ENCODE peak calls at places on chromosomes 16 and 17, in seven cellular contexts. One of them, this sample, is unnamed.

GRCh38 chr17:45129940-45130639 is 2.2 kb downstream of the PLCD3 start:
- DNase-seq in lung: no peak
- DNase-seq in lower leg skin: no peak
- DNase-seq in astrocyte of the cerebellum: no peak
- DNase-seq in cardiac fibroblast: no peak
- DNase-seq in CD4-positive, CD25-positive, alpha-beta regulatory T cell: no peak
- DNase-seq in CD8-positive, alpha-beta T cell: no peak
- DNase-seq in this sample: no peak

GRCh38 chr16:58082381-58082780 is 46.8 kb downstream of the CFAP20 start:
- DNase-seq in cardiac fibroblast: no peak
- DNase-seq in lung: no peak
- DNase-seq in CD8-positive, alpha-beta T cell: no peak
- DNase-seq in lower leg skin: no peak
- DNase-seq in CD4-positive, CD25-positive, alpha-beta regulatory T cell: no peak
- DNase-seq in astrocyte of the cerebellum: no peak
- DNase-seq in this sample: no peak

GRCh38 chr17:76200354-76200753 is 39.9 kb downstream of the RNF157 start:
- DNase-seq in CD4-positive, CD25-positive, alpha-beta regulatory T cell: no peak
- DNase-seq in cardiac fibroblast: peak; percentile 18
- DNase-seq in lower leg skin: no peak
- DNase-seq in lung: no peak
- DNase-seq in astrocyte of the cerebellum: no peak
- DNase-seq in CD8-positive, alpha-beta T cell: no peak
- DNase-seq in this sample: no peak

GRCh38 chr17:58381124-58381838 is 29.3 kb upstream of the SUPT4H1 start:
- DNase-seq in cardiac fibroblast: no peak
- DNase-seq in astrocyte of the cerebellum: peak; percentile 27
- DNase-seq in CD4-positive, CD25-positive, alpha-beta regulatory T cell: no peak
- DNase-seq in lower leg skin: no peak
- DNase-seq in CD8-positive, alpha-beta T cell: no peak
- DNase-seq in lung: no peak
- DNase-seq in this sample: no peak

GRCh38 chr16:6131526-6132050 is 1034.0 kb upstream of the EEF2KMT start:
- DNase-seq in lung: no peak
- DNase-seq in cardiac fibroblast: no peak
- DNase-seq in CD8-positive, alpha-beta T cell: no peak
- DNase-seq in lower leg skin: no peak
- DNase-seq in astrocyte of the cerebellum: no peak
- DNase-seq in CD4-positive, CD25-positive, alpha-beta regulatory T cell: no peak
- DNase-seq in this sample: no peak

GRCh38 chr16:28086496-28087139 is 23.1 kb upstream of the GSG1L start:
- DNase-seq in lung: no peak
- DNase-seq in lower leg skin: no peak
- DNase-seq in cardiac fibroblast: no peak
- DNase-seq in CD4-positive, CD25-positive, alpha-beta regulatory T cell: no peak
- DNase-seq in astrocyte of the cerebellum: no peak
- DNase-seq in CD8-positive, alpha-beta T cell: no peak
- DNase-seq in this sample: no peak

GRCh38 chr16:88570691-88571092 is 489 bp downstream of the ZC3H18 start:
- DNase-seq in astrocyte of the cerebellum: no peak
- DNase-seq in cardiac fibroblast: peak; percentile 18
- DNase-seq in lung: no peak
- DNase-seq in lower leg skin: no peak
- DNase-seq in CD4-positive, CD25-positive, alpha-beta regulatory T cell: peak; percentile 71
- DNase-seq in CD8-positive, alpha-beta T cell: peak; percentile 38
- DNase-seq in this sample: no peak

GRCh38 chr16:9610727-9611126 is 519.3 kb downstream of the HAPSTR1 start:
- DNase-seq in cardiac fibroblast: no peak
- DNase-seq in astrocyte of the cerebellum: no peak
- DNase-seq in CD8-positive, alpha-beta T cell: no peak
- DNase-seq in lung: no peak
- DNase-seq in lower leg skin: no peak
- DNase-seq in CD4-positive, CD25-positive, alpha-beta regulatory T cell: no peak
- DNase-seq in this sample: no peak

GRCh38 chr16:1613240-1613639 is 1.1 kb downstream of the CRAMP1 start:
- DNase-seq in lung: no peak
- DNase-seq in CD4-positive, CD25-positive, alpha-beta regulatory T cell: peak; percentile 29
- DNase-seq in CD8-positive, alpha-beta T cell: no peak
- DNase-seq in astrocyte of the cerebellum: no peak
- DNase-seq in cardiac fibroblast: peak; percentile 7
- DNase-seq in lower leg skin: no peak
- DNase-seq in this sample: no peak

GRCh38 chr16:2019500-2019899 is at the start of gene NPW:
- DNase-seq in cardiac fibroblast: no peak
- DNase-seq in CD8-positive, alpha-beta T cell: peak; percentile 30
- DNase-seq in CD4-positive, CD25-positive, alpha-beta regulatory T cell: no peak
- DNase-seq in lung: no peak
- DNase-seq in astrocyte of the cerebellum: no peak
- DNase-seq in lower leg skin: no peak
- DNase-seq in this sample: no peak

GRCh38 chr16:11198375-11198774 is 57.6 kb downstream of the SOCS1 start:
- DNase-seq in CD8-positive, alpha-beta T cell: no peak
- DNase-seq in astrocyte of the cerebellum: no peak
- DNase-seq in cardiac fibroblast: no peak
- DNase-seq in lower leg skin: no peak
- DNase-seq in CD4-positive, CD25-positive, alpha-beta regulatory T cell: no peak
- DNase-seq in lung: no peak
- DNase-seq in this sample: no peak

GRCh38 chr17:43381621-43382020 is 17.2 kb upstream of the ARL4D start:
- DNase-seq in astrocyte of the cerebellum: no peak
- DNase-seq in lung: no peak
- DNase-seq in CD4-positive, CD25-positive, alpha-beta regulatory T cell: no peak
- DNase-seq in CD8-positive, alpha-beta T cell: no peak
- DNase-seq in cardiac fibroblast: no peak
- DNase-seq in lower leg skin: no peak
- DNase-seq in this sample: no peak

GRCh38 chr17:43578699-43579569 is 32.8 kb upstream of the ETV4 start:
- DNase-seq in lower leg skin: no peak
- DNase-seq in CD4-positive, CD25-positive, alpha-beta regulatory T cell: peak; percentile 57
- DNase-seq in cardiac fibroblast: peak; percentile 77
- DNase-seq in CD8-positive, alpha-beta T cell: no peak
- DNase-seq in astrocyte of the cerebellum: no peak
- DNase-seq in lung: no peak
- DNase-seq in this sample: no peak

GRCh38 chr17:49969134-49969759 is at the start of gene DLX4:
- DNase-seq in lower leg skin: peak; percentile 91
- DNase-seq in CD8-positive, alpha-beta T cell: no peak
- DNase-seq in CD4-positive, CD25-positive, alpha-beta regulatory T cell: peak; percentile 20
- DNase-seq in astrocyte of the cerebellum: no peak
- DNase-seq in lung: no peak
- DNase-seq in cardiac fibroblast: no peak
- DNase-seq in this sample: no peak

GRCh38 chr17:32593003-32593402 is 106.2 kb downstream of the CDK5R1 start:
- DNase-seq in cardiac fibroblast: no peak
- DNase-seq in lung: no peak
- DNase-seq in CD4-positive, CD25-positive, alpha-beta regulatory T cell: no peak
- DNase-seq in astrocyte of the cerebellum: no peak
- DNase-seq in CD8-positive, alpha-beta T cell: no peak
- DNase-seq in lower leg skin: no peak
- DNase-seq in this sample: no peak

GRCh38 chr16:81752225-81752875 is 26.7 kb upstream of the PLCG2 start:
- DNase-seq in lung: peak; percentile 71
- DNase-seq in cardiac fibroblast: peak; percentile 18
- DNase-seq in CD4-positive, CD25-positive, alpha-beta regulatory T cell: no peak
- DNase-seq in lower leg skin: peak; percentile 87
- DNase-seq in CD8-positive, alpha-beta T cell: no peak
- DNase-seq in astrocyte of the cerebellum: no peak
- DNase-seq in this sample: no peak

GRCh38 chr17:62704381-62704971 is 77.0 kb downstream of the MRC2 start:
- DNase-seq in lower leg skin: peak; percentile 94
- DNase-seq in cardiac fibroblast: peak; percentile 67
- DNase-seq in CD4-positive, CD25-positive, alpha-beta regulatory T cell: no peak
- DNase-seq in astrocyte of the cerebellum: no peak
- DNase-seq in lung: peak; percentile 39
- DNase-seq in CD8-positive, alpha-beta T cell: no peak
- DNase-seq in this sample: no peak

GRCh38 chr16:86517652-86518258 is 7.4 kb downstream of the FOXF1 start:
- DNase-seq in lower leg skin: peak; percentile 90
- DNase-seq in cardiac fibroblast: peak; percentile 65
- DNase-seq in CD4-positive, CD25-positive, alpha-beta regulatory T cell: peak; percentile 20
- DNase-seq in lung: peak; percentile 45
- DNase-seq in CD8-positive, alpha-beta T cell: no peak
- DNase-seq in astrocyte of the cerebellum: peak; percentile 54
- DNase-seq in this sample: no peak

GRCh38 chr16:86515780-86516617 is 5.7 kb downstream of the FOXF1 start:
- DNase-seq in lower leg skin: no peak
- DNase-seq in CD8-positive, alpha-beta T cell: no peak
- DNase-seq in CD4-positive, CD25-positive, alpha-beta regulatory T cell: no peak
- DNase-seq in astrocyte of the cerebellum: no peak
- DNase-seq in cardiac fibroblast: peak; percentile 9
- DNase-seq in lung: no peak
- DNase-seq in this sample: no peak

GRCh38 chr16:86515420-86515779 is 5.1 kb downstream of the FOXF1 start:
- DNase-seq in lung: no peak
- DNase-seq in CD8-positive, alpha-beta T cell: no peak
- DNase-seq in lower leg skin: no peak
- DNase-seq in CD4-positive, CD25-positive, alpha-beta regulatory T cell: no peak
- DNase-seq in astrocyte of the cerebellum: no peak
- DNase-seq in cardiac fibroblast: no peak
- DNase-seq in this sample: no peak

GRCh38 chr16:86517033-86517432 is 6.7 kb downstream of the FOXF1 start:
- DNase-seq in lung: no peak
- DNase-seq in CD8-positive, alpha-beta T cell: no peak
- DNase-seq in CD4-positive, CD25-positive, alpha-beta regulatory T cell: no peak
- DNase-seq in astrocyte of the cerebellum: no peak
- DNase-seq in lower leg skin: no peak
- DNase-seq in cardiac fibroblast: no peak
- DNase-seq in this sample: no peak

GRCh38 chr16:86516618-86517003 is 6.3 kb downstream of the FOXF1 start:
- DNase-seq in cardiac fibroblast: no peak
- DNase-seq in lower leg skin: no peak
- DNase-seq in astrocyte of the cerebellum: no peak
- DNase-seq in lung: no peak
- DNase-seq in CD4-positive, CD25-positive, alpha-beta regulatory T cell: no peak
- DNase-seq in CD8-positive, alpha-beta T cell: no peak
- DNase-seq in this sample: no peak
- H3K4me3 ChIP-seq in cardiac fibroblast: no peak overlapping the region
- H3K4me3 ChIP-seq in lower leg skin: no peak overlapping the region
- H3K4me3 ChIP-seq in astrocyte of the cerebellum: peak overlapping the region; percentile 71
- H3K4me3 ChIP-seq in lung: no peak overlapping the region
- H3K4me3 ChIP-seq in CD4-positive, CD25-positive, alpha-beta regulatory T cell: no peak overlapping the region
- H3K4me3 ChIP-seq in CD8-positive, alpha-beta T cell: no peak overlapping the region
- H3K4me3 ChIP-seq in this sample: peak overlapping the region; percentile 31

GRCh38 chr16:49277766-49278566 is 3.7 kb downstream of the CBLN1 start:
- DNase-seq in lung: no peak
- DNase-seq in CD8-positive, alpha-beta T cell: no peak
- DNase-seq in cardiac fibroblast: no peak
- DNase-seq in lower leg skin: no peak
- DNase-seq in CD4-positive, CD25-positive, alpha-beta regulatory T cell: no peak
- DNase-seq in astrocyte of the cerebellum: no peak
- DNase-seq in this sample: no peak
- H3K4me3 ChIP-seq in lung: no peak overlapping the region
- H3K4me3 ChIP-seq in CD8-positive, alpha-beta T cell: no peak overlapping the region
- H3K4me3 ChIP-seq in cardiac fibroblast: no peak overlapping the region
- H3K4me3 ChIP-seq in lower leg skin: no peak overlapping the region
- H3K4me3 ChIP-seq in CD4-positive, CD25-positive, alpha-beta regulatory T cell: no peak overlapping the region
- H3K4me3 ChIP-seq in astrocyte of the cerebellum: no peak overlapping the region
- H3K4me3 ChIP-seq in this sample: no peak overlapping the region

GRCh38 chr17:77434136-77435114 is 293.7 kb downstream of the SEC14L1 start:
- DNase-seq in CD8-positive, alpha-beta T cell: no peak
- DNase-seq in lung: no peak
- DNase-seq in cardiac fibroblast: no peak
- DNase-seq in astrocyte of the cerebellum: no peak
- DNase-seq in CD4-positive, CD25-positive, alpha-beta regulatory T cell: peak; percentile 48
- DNase-seq in lower leg skin: no peak
- DNase-seq in this sample: no peak

GRCh38 chr17:77436481-77436880 is 295.7 kb downstream of the SEC14L1 start:
- DNase-seq in cardiac fibroblast: no peak
- DNase-seq in lung: no peak
- DNase-seq in CD4-positive, CD25-positive, alpha-beta regulatory T cell: no peak
- DNase-seq in astrocyte of the cerebellum: no peak
- DNase-seq in lower leg skin: no peak
- DNase-seq in CD8-positive, alpha-beta T cell: no peak
- DNase-seq in this sample: no peak

GRCh38 chr17:77437017-77437416 is 296.2 kb downstream of the SEC14L1 start:
- DNase-seq in CD4-positive, CD25-positive, alpha-beta regulatory T cell: no peak
- DNase-seq in astrocyte of the cerebellum: peak; percentile 60
- DNase-seq in lung: no peak
- DNase-seq in cardiac fibroblast: peak; percentile 65
- DNase-seq in CD8-positive, alpha-beta T cell: peak; percentile 55
- DNase-seq in lower leg skin: no peak
- DNase-seq in this sample: peak; percentile 89

GRCh38 chr17:77435272-77436057 is 294.7 kb downstream of the SEC14L1 start:
- DNase-seq in astrocyte of the cerebellum: no peak
- DNase-seq in CD8-positive, alpha-beta T cell: peak; percentile 71
- DNase-seq in lower leg skin: no peak
- DNase-seq in CD4-positive, CD25-positive, alpha-beta regulatory T cell: peak; percentile 77
- DNase-seq in cardiac fibroblast: no peak
- DNase-seq in lung: no peak
- DNase-seq in this sample: no peak

GRCh38 chr17:77436058-77436442 is 295.3 kb downstream of the SEC14L1 start:
- DNase-seq in lower leg skin: no peak
- DNase-seq in astrocyte of the cerebellum: no peak
- DNase-seq in CD4-positive, CD25-positive, alpha-beta regulatory T cell: no peak
- DNase-seq in lung: no peak
- DNase-seq in cardiac fibroblast: no peak
- DNase-seq in CD8-positive, alpha-beta T cell: no peak
- DNase-seq in this sample: no peak
- H3K4me3 ChIP-seq in lower leg skin: no peak overlapping the region
- H3K4me3 ChIP-seq in astrocyte of the cerebellum: no peak overlapping the region
- H3K4me3 ChIP-seq in CD4-positive, CD25-positive, alpha-beta regulatory T cell: peak overlapping the region; percentile 66
- H3K4me3 ChIP-seq in lung: no peak overlapping the region
- H3K4me3 ChIP-seq in cardiac fibroblast: no peak overlapping the region
- H3K4me3 ChIP-seq in CD8-positive, alpha-beta T cell: peak overlapping the region; percentile 70
- H3K4me3 ChIP-seq in this sample: no peak overlapping the region

GRCh38 chr17:13995856-13996635 is 73.3 kb upstream of the COX10 start:
- DNase-seq in lung: no peak
- DNase-seq in CD4-positive, CD25-positive, alpha-beta regulatory T cell: no peak
- DNase-seq in cardiac fibroblast: no peak
- DNase-seq in lower leg skin: no peak
- DNase-seq in CD8-positive, alpha-beta T cell: no peak
- DNase-seq in astrocyte of the cerebellum: no peak
- DNase-seq in this sample: no peak
- H3K4me3 ChIP-seq in lung: no peak overlapping the region
- H3K4me3 ChIP-seq in CD4-positive, CD25-positive, alpha-beta regulatory T cell: no peak overlapping the region
- H3K4me3 ChIP-seq in cardiac fibroblast: no peak overlapping the region
- H3K4me3 ChIP-seq in lower leg skin: no peak overlapping the region
- H3K4me3 ChIP-seq in CD8-positive, alpha-beta T cell: no peak overlapping the region
- H3K4me3 ChIP-seq in astrocyte of the cerebellum: no peak overlapping the region
- H3K4me3 ChIP-seq in this sample: no peak overlapping the region

DNA sequence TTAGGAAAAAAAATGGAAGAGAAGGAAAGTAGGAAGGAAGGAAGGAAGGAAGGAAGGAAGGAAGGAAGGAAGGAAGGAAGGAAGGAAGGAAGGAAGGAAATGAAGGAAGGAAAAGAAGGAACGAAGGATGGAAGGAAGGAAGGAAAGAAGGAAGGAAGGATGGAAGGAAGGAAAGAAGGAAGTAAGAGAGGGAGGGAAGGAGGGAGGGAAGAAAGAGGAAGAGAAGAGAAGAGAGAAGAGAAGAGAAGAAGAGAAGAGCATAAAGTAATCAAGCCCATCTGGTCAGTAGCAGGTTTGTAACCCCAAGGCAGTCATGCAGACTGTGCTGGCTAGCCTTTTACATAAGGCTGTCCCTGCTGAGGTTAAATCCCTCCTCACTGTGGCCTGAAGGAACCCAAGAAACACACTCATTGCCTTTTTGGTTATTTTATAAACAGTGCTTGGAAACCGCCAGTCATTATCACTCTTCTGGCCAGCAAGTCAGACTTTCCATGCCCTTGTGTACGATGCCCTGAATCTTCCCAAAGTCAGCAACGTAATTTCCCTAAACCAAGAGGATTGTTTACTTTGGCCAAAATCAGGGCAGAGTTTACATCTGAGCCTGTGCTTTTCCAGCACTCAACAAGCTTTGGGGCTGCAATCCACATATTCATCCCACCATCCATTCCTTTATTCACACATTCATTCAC is 409.6 kb upstream of the MAF start:
- DNase-seq in CD4-positive, CD25-positive, alpha-beta regulatory T cell: no peak
- DNase-seq in lower leg skin: no peak
- DNase-seq in CD8-positive, alpha-beta T cell: no peak
- DNase-seq in lung: no peak
- DNase-seq in cardiac fibroblast: no peak
- DNase-seq in astrocyte of the cerebellum: no peak
- DNase-seq in this sample: no peak
- H3K4me3 ChIP-seq in CD4-positive, CD25-positive, alpha-beta regulatory T cell: no peak overlapping the region
- H3K4me3 ChIP-seq in lower leg skin: no peak overlapping the region
- H3K4me3 ChIP-seq in CD8-positive, alpha-beta T cell: no peak overlapping the region
- H3K4me3 ChIP-seq in lung: no peak overlapping the region
- H3K4me3 ChIP-seq in cardiac fibroblast: no peak overlapping the region
- H3K4me3 ChIP-seq in astrocyte of the cerebellum: no peak overlapping the region
- H3K4me3 ChIP-seq in this sample: no peak overlapping the region

This sample was measured in skeletal muscle cell.